ENCODE peak calls at places on chromosomes 4 and X, in ten cellular contexts. One of them, this sample, is unnamed.
A peak's percentile ranks its signal among the peaks of the same experiment; 100 is the strongest.

GRCh38 chrX:49300703-49301102 is 2.7 kb upstream of the GAGE10 start:
- DNase-seq in left ventricle myocardium inferior: no peak
- DNase-seq in type B pancreatic cell: no peak
- DNase-seq in upper lobe of right lung: no peak
- DNase-seq in epithelial cell of esophagus: no peak
- DNase-seq in bronchial epithelial cell: no peak
- DNase-seq in cardiac fibroblast: no peak
- DNase-seq in osteocyte: no peak
- DNase-seq in mesothelial cell of epicardium: no peak
- DNase-seq in fibroblast of mammary gland: no peak
- DNase-seq in this sample: no peak

GRCh38 chr4:26372525-26373172 is 51.8 kb downstream of the RBPJ start:
- DNase-seq in left ventricle myocardium inferior: no peak
- DNase-seq in osteocyte: no peak
- DNase-seq in bronchial epithelial cell: peak; percentile 60
- DNase-seq in type B pancreatic cell: no peak
- DNase-seq in upper lobe of right lung: no peak
- DNase-seq in cardiac fibroblast: peak; percentile 78
- DNase-seq in fibroblast of mammary gland: peak; percentile 82
- DNase-seq in mesothelial cell of epicardium: no peak
- DNase-seq in epithelial cell of esophagus: peak; percentile 59
- DNase-seq in this sample: peak; percentile 29

GRCh38 chr4:6032249-6033244 is 14.3 kb upstream of the C4orf50 start:
- DNase-seq in fibroblast of mammary gland: no peak
- DNase-seq in upper lobe of right lung: no peak
- DNase-seq in left ventricle myocardium inferior: no peak
- DNase-seq in mesothelial cell of epicardium: no peak
- DNase-seq in bronchial epithelial cell: no peak
- DNase-seq in cardiac fibroblast: no peak
- DNase-seq in epithelial cell of esophagus: no peak
- DNase-seq in type B pancreatic cell: no peak
- DNase-seq in osteocyte: no peak
- DNase-seq in this sample: no peak

GRCh38 chrX:24902808-24903207 is 113.0 kb downstream of the ARX start:
- DNase-seq in mesothelial cell of epicardium: no peak
- DNase-seq in epithelial cell of esophagus: peak; percentile 15
- DNase-seq in osteocyte: no peak
- DNase-seq in left ventricle myocardium inferior: no peak
- DNase-seq in bronchial epithelial cell: peak; percentile 15
- DNase-seq in upper lobe of right lung: no peak
- DNase-seq in type B pancreatic cell: no peak
- DNase-seq in cardiac fibroblast: peak; percentile 78
- DNase-seq in fibroblast of mammary gland: peak; percentile 86
- DNase-seq in this sample: no peak

GRCh38 chrX:125757794-125758564 is 408.1 kb downstream of the DCAF12L2 start:
- DNase-seq in fibroblast of mammary gland: no peak
- DNase-seq in left ventricle myocardium inferior: peak; percentile 23
- DNase-seq in upper lobe of right lung: no peak
- DNase-seq in mesothelial cell of epicardium: no peak
- DNase-seq in cardiac fibroblast: peak; percentile 44
- DNase-seq in type B pancreatic cell: no peak
- DNase-seq in epithelial cell of esophagus: no peak
- DNase-seq in bronchial epithelial cell: no peak
- DNase-seq in osteocyte: no peak
- DNase-seq in this sample: no peak

GRCh38 chrX:47191806-47192401 is 1.7 kb upstream of the UBA1 start:
- DNase-seq in epithelial cell of esophagus: no peak
- DNase-seq in osteocyte: no peak
- DNase-seq in cardiac fibroblast: no peak
- DNase-seq in upper lobe of right lung: no peak
- DNase-seq in fibroblast of mammary gland: no peak
- DNase-seq in left ventricle myocardium inferior: no peak
- DNase-seq in type B pancreatic cell: no peak
- DNase-seq in bronchial epithelial cell: no peak
- DNase-seq in mesothelial cell of epicardium: no peak
- DNase-seq in this sample: no peak

GRCh38 chrX:143669395-143669794 is 33.5 kb upstream of the SLITRK4 start:
- DNase-seq in type B pancreatic cell: no peak
- DNase-seq in mesothelial cell of epicardium: no peak
- DNase-seq in cardiac fibroblast: peak; percentile 26
- DNase-seq in upper lobe of right lung: no peak
- DNase-seq in bronchial epithelial cell: peak; percentile 12
- DNase-seq in epithelial cell of esophagus: peak; percentile 23
- DNase-seq in fibroblast of mammary gland: peak; percentile 12
- DNase-seq in osteocyte: no peak
- DNase-seq in left ventricle myocardium inferior: no peak
- DNase-seq in this sample: no peak

GRCh38 chrX:24646745-24647182 is 383 bp downstream of the PCYT1B start:
- DNase-seq in cardiac fibroblast: peak; percentile 1
- DNase-seq in osteocyte: no peak
- DNase-seq in upper lobe of right lung: no peak
- DNase-seq in mesothelial cell of epicardium: no peak
- DNase-seq in type B pancreatic cell: no peak
- DNase-seq in bronchial epithelial cell: peak; percentile 55
- DNase-seq in left ventricle myocardium inferior: no peak
- DNase-seq in epithelial cell of esophagus: peak; percentile 39
- DNase-seq in fibroblast of mammary gland: peak; percentile 5
- DNase-seq in this sample: peak; percentile 47

GRCh38 chr4:100290585-100290984 is 100.3 kb upstream of the DDIT4L start:
- DNase-seq in type B pancreatic cell: no peak
- DNase-seq in cardiac fibroblast: no peak
- DNase-seq in fibroblast of mammary gland: no peak
- DNase-seq in upper lobe of right lung: no peak
- DNase-seq in epithelial cell of esophagus: peak; percentile 75
- DNase-seq in mesothelial cell of epicardium: no peak
- DNase-seq in left ventricle myocardium inferior: no peak
- DNase-seq in bronchial epithelial cell: peak; percentile 80
- DNase-seq in osteocyte: no peak
- DNase-seq in this sample: peak; percentile 82

GRCh38 chr4:144709159-144709558 is 63.2 kb downstream of the HHIP start:
- DNase-seq in fibroblast of mammary gland: peak; percentile 80
- DNase-seq in epithelial cell of esophagus: peak; percentile 24
- DNase-seq in mesothelial cell of epicardium: no peak
- DNase-seq in bronchial epithelial cell: peak; percentile 46
- DNase-seq in left ventricle myocardium inferior: no peak
- DNase-seq in osteocyte: no peak
- DNase-seq in type B pancreatic cell: no peak
- DNase-seq in cardiac fibroblast: peak; percentile 79
- DNase-seq in upper lobe of right lung: no peak
- DNase-seq in this sample: peak; percentile 47

GRCh38 chr4:61723492-61723891 is 523.4 kb downstream of the ADGRL3 start:
- DNase-seq in bronchial epithelial cell: no peak
- DNase-seq in mesothelial cell of epicardium: no peak
- DNase-seq in cardiac fibroblast: no peak
- DNase-seq in fibroblast of mammary gland: no peak
- DNase-seq in left ventricle myocardium inferior: no peak
- DNase-seq in epithelial cell of esophagus: no peak
- DNase-seq in upper lobe of right lung: no peak
- DNase-seq in type B pancreatic cell: no peak
- DNase-seq in osteocyte: no peak
- DNase-seq in this sample: no peak

GRCh38 chr4:212438-213174 is 88.3 kb downstream of the ZNF718 start:
- DNase-seq in type B pancreatic cell: no peak
- DNase-seq in bronchial epithelial cell: peak; percentile 69
- DNase-seq in epithelial cell of esophagus: peak; percentile 92
- DNase-seq in fibroblast of mammary gland: peak; percentile 90
- DNase-seq in upper lobe of right lung: peak; percentile 73
- DNase-seq in osteocyte: peak; percentile 88
- DNase-seq in left ventricle myocardium inferior: peak; percentile 80
- DNase-seq in cardiac fibroblast: peak; percentile 92
- DNase-seq in mesothelial cell of epicardium: no peak
- DNase-seq in this sample: peak; percentile 68

GRCh38 chr4:112251044-112251632 is 19.6 kb downstream of the AP1AR start:
- DNase-seq in cardiac fibroblast: no peak
- DNase-seq in left ventricle myocardium inferior: no peak
- DNase-seq in fibroblast of mammary gland: peak; percentile 38
- DNase-seq in osteocyte: no peak
- DNase-seq in bronchial epithelial cell: no peak
- DNase-seq in type B pancreatic cell: no peak
- DNase-seq in epithelial cell of esophagus: peak; percentile 28
- DNase-seq in mesothelial cell of epicardium: no peak
- DNase-seq in upper lobe of right lung: no peak
- DNase-seq in this sample: no peak

DNA sequence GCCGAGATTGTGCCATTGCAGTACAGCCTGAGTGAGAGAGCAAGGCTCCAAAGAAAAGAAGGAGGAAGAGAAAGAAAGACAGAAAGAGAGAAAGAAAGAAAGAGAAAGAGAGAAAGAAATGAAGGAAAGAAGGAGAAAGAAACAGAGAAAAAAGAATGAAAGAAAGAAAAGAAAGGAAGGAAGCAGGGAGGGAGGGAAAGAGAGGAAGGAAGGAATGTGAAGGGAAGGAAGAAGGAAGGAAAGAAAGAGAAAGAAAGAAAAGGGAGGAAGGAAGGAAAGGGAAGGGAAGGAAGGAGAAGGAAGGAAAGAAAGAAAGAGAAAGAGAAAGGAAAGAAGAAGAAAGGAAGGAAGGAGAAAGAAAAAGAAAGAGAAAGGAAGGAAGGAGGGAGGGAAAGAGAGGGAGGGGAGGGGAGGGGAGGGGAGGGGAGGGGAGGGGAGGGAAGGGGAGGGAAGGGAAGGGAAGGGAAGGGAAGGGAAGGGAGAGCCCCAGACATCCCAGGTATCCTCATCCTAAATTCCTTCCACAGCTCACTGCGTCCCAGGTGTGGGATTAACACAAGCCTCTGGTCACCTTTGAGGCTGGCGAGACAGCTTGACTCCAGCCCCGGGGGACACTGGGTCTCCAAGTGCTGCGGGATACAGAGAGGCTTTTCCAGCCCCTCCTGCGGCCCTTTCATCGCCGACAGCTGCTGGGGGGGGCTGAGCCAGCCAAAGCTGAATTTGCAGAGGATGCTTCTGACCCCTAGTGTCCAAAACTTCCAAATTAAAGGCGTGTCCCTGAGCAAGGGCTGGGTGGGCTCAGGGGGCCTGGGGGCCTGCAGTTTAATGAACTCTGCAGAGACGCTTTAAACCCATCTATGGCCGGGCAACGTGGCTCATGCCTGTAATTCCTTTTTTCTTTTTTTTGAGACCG is 24.2 kb upstream of the CSF2RA start:
- DNase-seq in bronchial epithelial cell: no peak
- DNase-seq in mesothelial cell of epicardium: no peak
- DNase-seq in upper lobe of right lung: no peak
- DNase-seq in osteocyte: no peak
- DNase-seq in epithelial cell of esophagus: no peak
- DNase-seq in left ventricle myocardium inferior: no peak
- DNase-seq in type B pancreatic cell: no peak
- DNase-seq in cardiac fibroblast: no peak
- DNase-seq in fibroblast of mammary gland: no peak
- DNase-seq in this sample: no peak
- TF ChIP-seq CTCF in bronchial epithelial cell: no peak
- TF ChIP-seq CTCF in mesothelial cell of epicardium: no peak
- TF ChIP-seq CTCF in upper lobe of right lung: no peak
- TF ChIP-seq CTCF in osteocyte: peak; percentile 38
- TF ChIP-seq CTCF in epithelial cell of esophagus: no peak
- TF ChIP-seq CTCF in left ventricle myocardium inferior: no peak
- TF ChIP-seq CTCF in type B pancreatic cell: peak; percentile 39
- TF ChIP-seq CTCF in cardiac fibroblast: no peak
- TF ChIP-seq CTCF in fibroblast of mammary gland: no peak
- TF ChIP-seq CTCF in this sample: peak; percentile 17

DNA sequence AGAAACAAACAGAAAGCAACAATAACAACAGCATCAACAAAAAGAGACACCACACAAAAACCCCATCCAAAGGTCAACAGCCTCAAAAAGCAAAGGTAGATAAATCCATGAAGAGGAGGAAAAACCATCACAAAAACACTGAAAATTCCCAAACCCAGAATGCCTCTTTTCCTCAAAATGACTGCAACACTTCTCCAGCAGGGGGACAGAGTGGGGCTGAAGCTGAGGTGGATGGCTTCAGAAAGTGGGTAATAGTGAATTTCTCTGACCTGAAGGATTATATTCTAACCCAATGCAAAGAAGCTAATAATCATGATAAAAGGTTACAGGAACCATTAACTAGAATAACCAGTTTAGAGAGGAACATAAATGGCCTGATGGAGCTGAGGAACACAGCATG is 888.2 kb downstream of the RAB28 start:
- DNase-seq in fibroblast of mammary gland: no peak
- DNase-seq in type B pancreatic cell: no peak
- DNase-seq in left ventricle myocardium inferior: no peak
- DNase-seq in upper lobe of right lung: no peak
- DNase-seq in bronchial epithelial cell: no peak
- DNase-seq in mesothelial cell of epicardium: no peak
- DNase-seq in osteocyte: no peak
- DNase-seq in cardiac fibroblast: no peak
- DNase-seq in epithelial cell of esophagus: no peak
- DNase-seq in this sample: no peak
- TF ChIP-seq CTCF in fibroblast of mammary gland: no peak
- TF ChIP-seq CTCF in type B pancreatic cell: peak; percentile 53
- TF ChIP-seq CTCF in left ventricle myocardium inferior: no peak
- TF ChIP-seq CTCF in upper lobe of right lung: no peak
- TF ChIP-seq CTCF in bronchial epithelial cell: no peak
- TF ChIP-seq CTCF in mesothelial cell of epicardium: peak; percentile 59
- TF ChIP-seq CTCF in osteocyte: no peak
- TF ChIP-seq CTCF in cardiac fibroblast: peak; percentile 22
- TF ChIP-seq CTCF in epithelial cell of esophagus: no peak
- TF ChIP-seq CTCF in this sample: no peak

GRCh38 chr4:76620723-76621463 is 185.9 kb downstream of the SHROOM3 start:
- DNase-seq in type B pancreatic cell: no peak
- DNase-seq in bronchial epithelial cell: no peak
- DNase-seq in fibroblast of mammary gland: no peak
- DNase-seq in mesothelial cell of epicardium: no peak
- DNase-seq in epithelial cell of esophagus: peak; percentile 24
- DNase-seq in osteocyte: no peak
- DNase-seq in upper lobe of right lung: no peak
- DNase-seq in left ventricle myocardium inferior: no peak
- DNase-seq in cardiac fibroblast: no peak
- DNase-seq in this sample: no peak
- TF ChIP-seq CTCF in type B pancreatic cell: no peak
- TF ChIP-seq CTCF in bronchial epithelial cell: no peak
- TF ChIP-seq CTCF in fibroblast of mammary gland: no peak
- TF ChIP-seq CTCF in mesothelial cell of epicardium: no peak
- TF ChIP-seq CTCF in epithelial cell of esophagus: no peak
- TF ChIP-seq CTCF in osteocyte: no peak
- TF ChIP-seq CTCF in upper lobe of right lung: no peak
- TF ChIP-seq CTCF in left ventricle myocardium inferior: no peak
- TF ChIP-seq CTCF in cardiac fibroblast: no peak
- TF ChIP-seq CTCF in this sample: no peak

DNA sequence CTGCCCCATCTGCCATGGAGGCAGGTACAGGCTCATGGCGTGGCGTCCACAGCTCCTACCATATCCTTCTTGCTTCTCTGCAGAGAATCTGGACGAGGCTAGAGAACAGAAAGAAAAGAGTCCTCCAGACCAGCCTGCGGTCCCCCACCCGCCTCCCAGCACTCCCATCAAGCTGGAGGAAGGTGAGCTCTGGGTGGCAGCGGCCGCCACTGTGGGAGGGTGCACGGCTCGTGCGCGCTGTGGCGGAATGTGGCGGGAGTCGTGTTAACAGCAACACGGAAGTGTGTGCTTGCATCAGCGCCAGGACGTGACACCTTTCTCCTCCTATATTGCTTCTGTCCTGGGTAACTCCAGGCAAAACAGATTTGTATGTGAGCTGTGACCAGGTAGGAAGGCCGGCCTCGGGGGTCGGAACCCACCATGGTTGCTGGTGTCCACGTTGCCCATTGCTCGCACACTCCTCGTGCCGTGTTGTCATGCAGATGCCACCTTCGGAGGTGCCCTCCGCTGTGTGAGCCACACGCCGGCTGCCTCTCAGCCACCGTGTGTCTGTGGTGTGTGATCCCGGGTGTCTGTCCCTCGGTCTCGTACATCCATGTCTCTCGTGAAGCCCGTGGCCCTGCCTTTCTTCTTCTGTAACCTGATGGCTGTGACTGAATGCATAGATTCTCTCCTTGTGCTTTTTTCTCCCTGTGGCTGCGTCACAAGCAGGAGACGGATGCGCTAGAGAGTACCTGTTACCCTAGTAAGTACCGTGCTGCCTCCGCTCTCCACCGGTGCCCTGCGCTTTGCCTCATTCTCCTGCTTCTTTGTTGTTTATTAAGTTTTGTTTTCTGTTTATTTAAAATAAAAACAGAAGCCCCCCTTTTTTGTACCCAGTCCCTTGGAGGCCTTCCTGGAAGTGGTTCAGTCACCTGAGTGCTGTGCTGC is 37.0 kb downstream of the NOP14 start:
- DNase-seq in mesothelial cell of epicardium: peak; percentile 12
- DNase-seq in fibroblast of mammary gland: no peak
- DNase-seq in left ventricle myocardium inferior: no peak
- DNase-seq in osteocyte: no peak
- DNase-seq in epithelial cell of esophagus: no peak
- DNase-seq in type B pancreatic cell: peak; percentile 60
- DNase-seq in cardiac fibroblast: no peak
- DNase-seq in bronchial epithelial cell: no peak
- DNase-seq in upper lobe of right lung: peak; percentile 60
- DNase-seq in this sample: no peak
- TF ChIP-seq CTCF in mesothelial cell of epicardium: no peak
- TF ChIP-seq CTCF in fibroblast of mammary gland: no peak
- TF ChIP-seq CTCF in left ventricle myocardium inferior: no peak
- TF ChIP-seq CTCF in osteocyte: no peak
- TF ChIP-seq CTCF in epithelial cell of esophagus: no peak
- TF ChIP-seq CTCF in type B pancreatic cell: no peak
- TF ChIP-seq CTCF in cardiac fibroblast: no peak
- TF ChIP-seq CTCF in bronchial epithelial cell: no peak
- TF ChIP-seq CTCF in upper lobe of right lung: no peak
- TF ChIP-seq CTCF in this sample: no peak